ENCODE peak calls at places on chromosomes 2 and 18, in nine cellular contexts. E is stimulated activated CD8-positive, alpha-beta memory T cell treated with anti-CD3 and anti-CD28 coated beads, Interleukin-12 subunit alpha, Interleukin-12 subunit beta, amount 100 ng/mL, for 4 hours; S is H9; A is retina; O is ELR; R is left ventricle myocardium inferior; L is effector CD8-positive, alpha-beta T cell; D is activated CD4-positive, alpha-beta T cell treated with anti-CD3 and anti-CD28 coated beads for 48 hours; Y is activated naive CD4-positive, alpha-beta T cell. V is an unnamed sample.

GRCh38 chr2:179264238-179265081 is at the start of gene SESTD1:
- DNase-seq in E (peak), S (peak), A (peak), O (peak), R (peak), L (peak), D (peak), Y (peak), V (peak)

GRCh38 chr2:107093426-107093957 is 207.5 kb upstream of the ST6GAL2 start:
- DNase-seq in E (no peak), S (no peak), A (no peak), O (no peak), R (no peak), L (no peak), D (no peak), Y (no peak), V (no peak)

GRCh38 chr18:23356416-23356815 is 96.7 kb upstream of the RIOK3 start:
- DNase-seq in E (no peak), S (no peak), A (no peak), O (no peak), R (no peak), L (no peak), D (no peak), Y (no peak), V (no peak)

GRCh38 chr2:82344670-82345069 is 2040.1 kb upstream of the LRRTM1 start:
- DNase-seq in E (no peak), S (peak), A (no peak), O (peak), R (no peak), L (no peak), D (no peak), Y (no peak), V (no peak)

GRCh38 chr2:169839954-169840746 is 12.9 kb downstream of the UBR3 start:
- DNase-seq in E (no peak), S (no peak), A (no peak), O (no peak), R (no peak), L (no peak), D (no peak), Y (no peak), V (peak)

GRCh38 chr2:44169155-44169898 is 652 bp downstream of the PPM1B start:
- DNase-seq in E (no peak), S (no peak), A (no peak), O (peak), R (peak), L (peak), D (peak), Y (peak), V (peak)

GRCh38 chr18:56298935-56299334 is 339.5 kb downstream of the TXNL1 start:
- DNase-seq in E (no peak), S (no peak), A (no peak), O (peak), R (no peak), L (no peak), D (no peak), Y (no peak), V (no peak)

GRCh38 chr2:157874997-157875719 is 972 bp downstream of the ACVR1 start:
- DNase-seq in E (no peak), S (peak), A (peak), O (peak), R (peak), L (no peak), D (peak), Y (no peak), V (peak)

GRCh38 chr2:42886921-42887320 is 94.5 kb upstream of the HAAO start:
- DNase-seq in E (no peak), S (no peak), A (no peak), O (no peak), R (no peak), L (no peak), D (no peak), Y (no peak), V (no peak)

GRCh38 chr2:226791056-226791486 is 8.5 kb downstream of the IRS1 start:
- DNase-seq in E (peak), S (peak), A (peak), O (peak), R (no peak), L (no peak), D (no peak), Y (no peak), V (peak)

GRCh38 chr2:60641866-60642788 is 88.7 kb upstream of the BCL11A start:
- DNase-seq in E (no peak), S (peak), A (peak), O (peak), R (no peak), L (peak), D (peak), Y (peak), V (no peak)

GRCh38 chr2:28360742-28361293 is 31.8 kb upstream of the FOSL2 start:
- DNase-seq in E (no peak), S (no peak), A (no peak), O (peak), R (peak), L (no peak), D (peak), Y (no peak), V (peak)

GRCh38 chr18:57428221-57429150 is 6.7 kb upstream of the ONECUT2 start:
- DNase-seq in E (no peak), S (no peak), A (peak), O (no peak), R (no peak), L (no peak), D (no peak), Y (no peak), V (peak)

GRCh38 chr2:24886114-24886501 is 33.9 kb downstream of the ADCY3 start:
- DNase-seq in E (no peak), S (no peak), A (no peak), O (no peak), R (no peak), L (no peak), D (no peak), Y (no peak), V (no peak)

GRCh38 chr2:221673248-221673647 is 101.1 kb upstream of the EPHA4 start:
- DNase-seq in E (no peak), S (no peak), A (no peak), O (peak), R (no peak), L (no peak), D (no peak), Y (no peak), V (no peak)

GRCh38 chr2:180656455-180656847 is 324.0 kb upstream of the UBE2E3 start:
- DNase-seq in E (no peak), S (no peak), A (no peak), O (peak), R (no peak), L (no peak), D (no peak), Y (no peak), V (peak)

GRCh38 chr2:200471324-200471848 is 38.5 kb downstream of the KCTD18 start:
- DNase-seq in E (no peak), S (peak), A (peak), O (peak), R (no peak), L (no peak), D (peak), Y (no peak), V (no peak)

GRCh38 chr2:186751790-186752189 is 57.9 kb downstream of the FAM171B start:
- DNase-seq in E (no peak), S (no peak), A (no peak), O (no peak), R (no peak), L (no peak), D (no peak), Y (no peak), V (no peak)

GRCh38 chr2:72137498-72138010 is 10.1 kb downstream of the CYP26B1 start:
- DNase-seq in E (peak), S (peak), A (peak), O (peak), R (peak), L (peak), D (peak), Y (peak), V (peak)

GRCh38 chr18:59674534-59674933 is 22.7 kb downstream of the CCBE1 start:
- DNase-seq in E (no peak), S (no peak), A (no peak), O (no peak), R (no peak), L (no peak), D (no peak), Y (no peak), V (no peak)

GRCh38 chr18:14949800-14950415 is 201.9 kb downstream of the ANKRD30B start:
- DNase-seq in E (no peak), S (no peak), A (no peak), O (no peak), R (no peak), L (no peak), D (no peak), Y (no peak), V (no peak)

GRCh38 chr2:3519255-3520190 is at the start of gene ADI1:
- DNase-seq in E (peak), S (peak), A (no peak), O (peak), R (peak), L (peak), D (peak), Y (peak), V (peak)

V was measured in islet precursor cell.